ENCODE peak calls at places on chromosome 21, in six cellular contexts. Y, K, R, N, D and I are unnamed samples.

GRCh38 chr21:42466700-42467612 is 29.1 kb downstream of the RSPH1 start:
- DNase-seq in D (no peak), K (no peak), R (no peak), Y (peak), N (no peak), I (peak)

GRCh38 chr21:45750924-45751323 is 107.4 kb downstream of the PCBP3 start:
- DNase-seq in K (no peak), D (no peak), R (no peak), Y (no peak), N (no peak), I (no peak)

GRCh38 chr21:42518216-42518615 is 4.6 kb downstream of the SLC37A1 start:
- DNase-seq in D (no peak), R (no peak), K (no peak), Y (peak), N (no peak), I (no peak)

GRCh38 chr21:41650526-41651145 is 116.2 kb downstream of the RIPK4 start:
- DNase-seq in D (no peak), N (no peak), Y (no peak), K (no peak), R (no peak), I (no peak)

GRCh38 chr21:45011911-45012660 is 62.3 kb upstream of the ADARB1 start:
- DNase-seq in N (peak), R (peak), D (no peak), K (peak), Y (peak), I (no peak)

GRCh38 chr21:29194342-29194741 is 63.9 kb downstream of the MAP3K7CL start:
- DNase-seq in Y (no peak), K (no peak), N (no peak), D (no peak), R (no peak), I (no peak)

GRCh38 chr21:17435565-17436543 is 77.0 kb upstream of the CXADR start:
- DNase-seq in N (no peak), Y (no peak), R (no peak), K (no peak), D (no peak), I (no peak)

GRCh38 chr21:17387030-17387617 is 125.7 kb upstream of the CXADR start:
- DNase-seq in K (no peak), D (peak), R (no peak), Y (peak), N (peak), I (peak)

GRCh38 chr21:45460611-45461368 is 55.8 kb downstream of the COL18A1 start:
- DNase-seq in R (no peak), K (peak), Y (peak), N (peak), D (no peak), I (peak)

GRCh38 chr21:30567617-30568016 is 6.5 kb upstream of the KRTAP19-7 start:
- DNase-seq in N (no peak), Y (no peak), K (no peak), D (no peak), R (no peak), I (no peak)

GRCh38 chr21:29656504-29657227 is 283.1 kb downstream of the GRIK1 start:
- DNase-seq in Y (peak), N (peak), K (peak), R (no peak), D (no peak), I (peak)

GRCh38 chr21:42580793-42581201 is 67.1 kb downstream of the SLC37A1 start:
- DNase-seq in K (no peak), Y (no peak), R (no peak), D (no peak), N (no peak), I (no peak)

GRCh38 chr21:17371470-17371869 is 141.4 kb upstream of the CXADR start:
- DNase-seq in N (peak), D (no peak), K (peak), Y (peak), R (no peak), I (no peak)

GRCh38 chr21:39518055-39518844 is 66.5 kb downstream of the SH3BGR start:
- DNase-seq in D (peak), Y (peak), N (peak), R (no peak), K (no peak), I (peak)

GRCh38 chr21:38314534-38314933 is 57.7 kb downstream of the KCNJ15 start:
- DNase-seq in K (no peak), R (no peak), N (no peak), D (no peak), Y (no peak), I (no peak)

GRCh38 chr21:42216726-42217572 is 2.0 kb upstream of the ABCG1 start:
- DNase-seq in R (no peak), D (no peak), K (no peak), Y (no peak), N (no peak), I (no peak)

GRCh38 chr21:44969066-44969649 is 29.3 kb downstream of the SLX9 start:
- DNase-seq in Y (no peak), R (no peak), D (no peak), K (no peak), N (no peak), I (no peak)

GRCh38 chr21:41570791-41571355 is 62.9 kb upstream of the TMPRSS2 start:
- DNase-seq in Y (no peak), K (no peak), R (no peak), D (no peak), N (no peak), I (no peak)

GRCh38 chr21:45528028-45528705 is 14.1 kb downstream of the SLC19A1 start:
- DNase-seq in Y (no peak), R (peak), K (no peak), D (no peak), N (no peak), I (no peak)

GRCh38 chr21:39523398-39523797 is 71.6 kb downstream of the SH3BGR start:
- DNase-seq in K (no peak), N (no peak), Y (no peak), R (peak), D (peak), I (no peak)

GRCh38 chr21:45026833-45027232 is 47.5 kb upstream of the ADARB1 start:
- DNase-seq in D (no peak), N (no peak), Y (no peak), K (no peak), R (peak), I (no peak)

GRCh38 chr21:17796503-17796902 is 22.7 kb downstream of the C21orf91 start:
- DNase-seq in D (no peak), R (no peak), N (no peak), Y (no peak), K (no peak), I (no peak)

GRCh38 chr21:45638707-45639106 is 4.8 kb upstream of the PCBP3 start:
- DNase-seq in K (no peak), R (peak), D (no peak), Y (no peak), N (no peak), I (no peak)

GRCh38 chr21:45069711-45070110 is 4.7 kb upstream of the ADARB1 start:
- DNase-seq in K (no peak), D (no peak), R (no peak), Y (no peak), N (no peak), I (no peak)

GRCh38 chr21:46061950-46062349 is 36.0 kb upstream of the COL6A2 start:
- DNase-seq in N (no peak), Y (no peak), D (peak), K (no peak), R (no peak), I (no peak)

GRCh38 chr21:18499761-18500376 is 96.3 kb upstream of the TMPRSS15 start:
- DNase-seq in D (peak), N (peak), K (no peak), Y (peak), R (no peak), I (peak)

GRCh38 chr21:45998871-45999580 is 17.5 kb downstream of the COL6A1 start:
- DNase-seq in Y (no peak), N (no peak), R (peak), K (no peak), D (no peak), I (no peak)

GRCh38 chr21:46273341-46273740 is 12.1 kb downstream of the MCM3AP start:
- DNase-seq in Y (no peak), D (no peak), N (no peak), K (no peak), R (peak), I (no peak)

GRCh38 chr21:43815107-43815742 is 25.8 kb downstream of the RRP1 start:
- DNase-seq in Y (no peak), D (no peak), R (no peak), N (no peak), K (no peak), I (no peak)
- H3K4me3 ChIP-seq in Y (no peak), D (no peak), R (no peak), N (no peak), K (no peak), I (no peak)

GRCh38 chr21:25487046-25487594 is 120.2 kb downstream of the MRPL39 start:
- DNase-seq in D (no peak), N (no peak), K (no peak), Y (peak), R (no peak), I (peak)
- H3K4me3 ChIP-seq in D (no peak), N (no peak), K (no peak), Y (no peak), R (no peak), I (no peak)

DNA sequence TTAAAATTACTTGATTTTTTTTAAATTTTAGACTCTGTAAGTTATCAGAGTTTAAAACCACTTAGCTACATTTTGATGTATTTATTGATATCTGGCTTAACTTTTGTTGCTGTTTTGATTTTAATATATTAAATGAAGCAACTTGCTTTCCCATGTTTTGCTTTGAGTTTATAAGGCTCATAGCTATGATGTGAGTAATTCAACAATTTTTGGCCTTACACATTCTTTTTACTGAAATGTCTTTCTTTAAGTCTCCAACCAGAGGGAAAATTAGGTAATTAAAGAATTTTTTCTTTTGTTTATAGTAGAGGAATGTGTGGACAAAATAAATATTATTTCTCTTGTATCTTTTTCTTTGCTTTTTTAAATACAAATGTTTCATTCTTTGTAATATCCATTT is 258.3 kb upstream of the ADAMTS5 start:
- DNase-seq in Y (peak), N (no peak), D (no peak), R (no peak), K (no peak), I (no peak)
- H3K4me3 ChIP-seq in Y (peak), N (no peak), D (no peak), R (no peak), K (no peak), I (no peak)

GRCh38 chr21:32410916-32411315 is 1.6 kb upstream of the EVA1C start:
- DNase-seq in K (no peak), R (no peak), N (no peak), D (no peak), Y (no peak), I (no peak)
- H3K4me3 ChIP-seq in K (no peak), R (peak), N (peak), D (peak), Y (peak), I (no peak)

GRCh38 chr21:34202553-34203332 is 129.4 kb downstream of the MRPS6 start:
- DNase-seq in R (peak), N (no peak), K (no peak), D (peak), Y (no peak), I (peak)
- H3K4me3 ChIP-seq in R (no peak), N (peak), K (no peak), D (peak), Y (no peak), I (peak)

GRCh38 chr21:36218691-36219090 is 62.1 kb downstream of the DOP1B start:
- DNase-seq in N (no peak), D (no peak), Y (no peak), K (no peak), R (peak), I (no peak)

GRCh38 chr21:36212513-36212780 is 55.8 kb downstream of the DOP1B start:
- DNase-seq in Y (no peak), N (no peak), R (peak), D (no peak), K (no peak), I (no peak)

GRCh38 chr21:36211660-36212512 is 55.3 kb downstream of the DOP1B start:
- DNase-seq in R (peak), Y (peak), N (peak), K (peak), D (no peak), I (peak)

DNA sequence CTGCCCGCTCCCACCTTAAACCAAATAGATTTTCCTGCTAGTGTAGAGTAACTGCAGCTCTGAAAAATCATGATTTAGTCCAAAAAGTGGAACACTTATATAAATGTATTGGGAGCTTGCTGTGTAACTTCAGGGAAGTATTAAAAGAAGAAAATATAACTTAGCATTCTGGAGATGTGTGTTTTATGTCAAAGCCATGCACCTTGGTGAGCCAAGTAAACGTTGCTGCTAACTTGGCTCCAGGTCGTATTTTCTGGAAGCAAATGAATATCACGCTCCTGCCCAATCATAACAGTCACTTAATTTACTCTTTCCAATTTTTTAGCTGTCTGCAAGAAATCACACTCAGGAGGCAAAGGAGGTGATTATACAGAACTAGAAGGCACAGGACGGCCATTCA is 61.1 kb downstream of the DOP1B start:
- DNase-seq in R (no peak), D (no peak), N (no peak), Y (no peak), K (no peak), I (no peak)
- H3K4me3 ChIP-seq in R (no peak), D (no peak), N (no peak), Y (no peak), K (no peak), I (no peak)

GRCh38 chr21:26686705-26687104 is 113.6 kb upstream of the CYYR1 start:
- DNase-seq in R (no peak), D (no peak), Y (no peak), N (no peak), K (no peak), I (no peak)
- H3K4me3 ChIP-seq in R (no peak), D (no peak), Y (no peak), N (no peak), K (no peak), I (no peak)

GRCh38 chr21:15992171-15992570 is 262.4 kb downstream of the USP25 start:
- DNase-seq in Y (peak), N (peak), R (no peak), K (no peak), D (no peak), I (no peak)

DNA sequence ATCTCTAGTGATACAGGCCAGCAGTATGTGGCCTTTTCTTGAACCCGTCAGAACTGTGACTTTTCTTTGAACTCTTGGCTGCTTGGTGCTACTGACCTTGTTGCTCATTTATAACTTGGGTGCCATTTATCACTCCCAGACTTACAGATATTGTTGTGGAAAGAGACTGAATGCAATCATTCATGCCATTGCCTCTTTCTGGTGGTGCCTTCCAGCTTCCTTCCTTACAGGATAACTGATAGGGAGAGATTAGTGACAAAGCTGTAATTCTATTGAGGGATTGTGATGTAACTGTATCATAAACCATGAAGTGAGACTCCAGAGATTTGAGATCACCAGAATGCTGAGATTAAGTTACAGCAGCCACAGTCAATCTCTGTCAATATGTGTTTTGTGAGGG is 256.5 kb downstream of the USP25 start:
- DNase-seq in R (no peak), K (no peak), D (no peak), Y (no peak), N (no peak), I (no peak)
- H3K4me3 ChIP-seq in R (no peak), K (no peak), D (no peak), Y (no peak), N (no peak), I (no peak)

GRCh38 chr21:37008705-37009104 is 2.2 kb downstream of the RIPPLY3 start:
- DNase-seq in R (no peak), Y (no peak), D (no peak), K (no peak), N (no peak), I (no peak)

GRCh38 chr21:37005548-37006242 is 807 bp upstream of the RIPPLY3 start:
- DNase-seq in N (no peak), R (no peak), Y (no peak), K (no peak), D (no peak), I (no peak)

GRCh38 chr21:37009740-37010341 is 3.3 kb downstream of the RIPPLY3 start:
- DNase-seq in K (no peak), Y (peak), R (peak), D (peak), N (peak), I (peak)

GRCh38 chr21:37006521-37007291 is at the start of gene RIPPLY3:
- DNase-seq in Y (peak), K (no peak), D (no peak), R (no peak), N (no peak), I (peak)

GRCh38 chr21:37006243-37006520 is 320 bp upstream of the RIPPLY3 start:
- DNase-seq in N (no peak), K (no peak), R (no peak), D (no peak), Y (peak), I (no peak)
- H3K4me3 ChIP-seq in N (peak), K (peak), R (no peak), D (peak), Y (peak), I (no peak)